ENCODE peak calls at places on chromosomes 5 and 9, in five cellular contexts. O, P, T, N and E are unnamed samples. For H3K4me1, the result is how much of the 10 kb centered on the place peaks cover.

GRCh38 chr9:81964216-81965171 is 21.2 kb downstream of the SPATA31D3 start:
- DNase-seq in O (no peak), P (no peak), T (no peak), N (no peak), E (no peak)

GRCh38 chr9:31677415-31677814 is 707.0 kb upstream of the ACO1 start:
- DNase-seq in O (no peak), P (no peak), T (no peak), N (no peak), E (no peak)

GRCh38 chr5:176133877-176134276 is 104.3 kb upstream of the SIMC1 start:
- DNase-seq in O (peak), P (no peak), T (no peak), N (no peak), E (no peak)

GRCh38 chr5:34709861-34710673 is 53.9 kb downstream of the RAI14 start:
- DNase-seq in O (no peak), P (no peak), T (no peak), N (no peak), E (no peak)

GRCh38 chr9:89461302-89461701 is 36.6 kb downstream of the SEMA4D start:
- DNase-seq in O (no peak), P (no peak), T (no peak), N (no peak), E (no peak)

GRCh38 chr9:77978086-77978781 is 53.4 kb downstream of the GNAQ start:
- DNase-seq in O (no peak), P (no peak), T (no peak), N (no peak), E (no peak)

GRCh38 chr5:159909126-159909525 is 7.2 kb upstream of the ADRA1B start:
- DNase-seq in O (no peak), P (no peak), T (no peak), N (no peak), E (no peak)

GRCh38 chr9:135607401-135608293 is 31.7 kb downstream of the GLT6D1 start:
- DNase-seq in O (no peak), P (no peak), T (no peak), N (no peak), E (no peak)

GRCh38 chr5:68464424-68464823 is 248.9 kb downstream of the PIK3R1 start:
- DNase-seq in O (no peak), P (peak), T (no peak), N (no peak), E (no peak)

GRCh38 chr5:90824436-90824835 is 265.8 kb downstream of the ADGRV1 start:
- DNase-seq in O (no peak), P (no peak), T (no peak), N (no peak), E (no peak)

GRCh38 chr5:132839426-132840301 is 9.2 kb upstream of the SHROOM1 start:
- DNase-seq in O (no peak), P (no peak), T (no peak), N (no peak), E (no peak)

GRCh38 chr9:16628421-16628820 is 242.0 kb downstream of the BNC2 start:
- DNase-seq in O (no peak), P (no peak), T (no peak), N (no peak), E (no peak)

GRCh38 chr9:128902351-128903078 is 18.3 kb upstream of the PHYHD1 start:
- DNase-seq in O (peak), P (peak), T (no peak), N (no peak), E (peak)

GRCh38 chr9:123834218-123834906 is 95.6 kb downstream of the DENND1A start:
- DNase-seq in O (no peak), P (no peak), T (peak), N (no peak), E (no peak)

GRCh38 chr9:34541540-34541939 is 18.8 kb upstream of the ENHO start:
- DNase-seq in O (no peak), P (no peak), T (no peak), N (no peak), E (no peak)

GRCh38 chr5:161751265-161751664 is 65.7 kb downstream of the GABRA6 start:
- DNase-seq in O (no peak), P (no peak), T (no peak), N (no peak), E (no peak)

GRCh38 chr9:131419716-131420115 is 25.8 kb downstream of the PRRC2B start:
- DNase-seq in O (no peak), P (no peak), T (no peak), N (no peak), E (no peak)

GRCh38 chr5:73378070-73378469 is 70.5 kb downstream of the FOXD1 start:
- DNase-seq in O (no peak), P (no peak), T (no peak), N (no peak), E (no peak)

GRCh38 chr5:65292196-65292595 is 189.5 kb downstream of the ADAMTS6 start:
- DNase-seq in O (no peak), P (no peak), T (no peak), N (no peak), E (no peak)

GRCh38 chr5:65288657-65289056 is 193.1 kb downstream of the ADAMTS6 start:
- DNase-seq in O (no peak), P (no peak), T (no peak), N (no peak), E (no peak)

DNA sequence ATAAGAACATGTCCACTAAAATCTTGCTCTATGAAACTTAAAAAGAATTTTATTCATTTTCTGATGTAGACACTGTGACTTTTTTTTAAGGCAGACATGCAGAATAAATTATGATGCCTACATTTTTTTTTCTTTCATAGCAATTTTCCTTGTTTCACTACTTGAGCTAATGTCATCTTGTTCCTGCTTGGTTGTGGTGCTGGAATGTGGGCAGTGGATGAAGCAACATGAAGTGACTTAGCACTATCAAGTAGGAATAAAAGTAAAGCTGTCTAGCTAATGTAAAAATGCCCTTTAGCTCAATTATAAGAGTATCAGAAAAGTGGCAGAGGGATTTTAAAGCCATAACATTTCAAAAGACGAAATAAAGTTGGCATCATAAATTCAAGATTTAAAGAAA is 191.0 kb downstream of the ADAMTS6 start:
- DNase-seq in O (no peak), P (no peak), T (no peak), N (no peak), E (no peak)
- H3K4me1 ChIP-seq in O (under half), P (under half), T (under half), N (under half), E (under half)

GRCh38 chr5:55933377-55934116 is 61.2 kb downstream of the IL6ST start:
- DNase-seq in O (no peak), P (no peak), T (no peak), N (no peak), E (no peak)

GRCh38 chr5:55935371-55935770 is 59.4 kb downstream of the IL6ST start:
- DNase-seq in O (no peak), P (no peak), T (no peak), N (no peak), E (no peak)

GRCh38 chr5:55932700-55933099 is 62.1 kb downstream of the IL6ST start:
- DNase-seq in O (no peak), P (no peak), T (no peak), N (no peak), E (no peak)

GRCh38 chr5:55934720-55935119 is 60.0 kb downstream of the IL6ST start:
- DNase-seq in O (no peak), P (no peak), T (no peak), N (no peak), E (no peak)

DNA sequence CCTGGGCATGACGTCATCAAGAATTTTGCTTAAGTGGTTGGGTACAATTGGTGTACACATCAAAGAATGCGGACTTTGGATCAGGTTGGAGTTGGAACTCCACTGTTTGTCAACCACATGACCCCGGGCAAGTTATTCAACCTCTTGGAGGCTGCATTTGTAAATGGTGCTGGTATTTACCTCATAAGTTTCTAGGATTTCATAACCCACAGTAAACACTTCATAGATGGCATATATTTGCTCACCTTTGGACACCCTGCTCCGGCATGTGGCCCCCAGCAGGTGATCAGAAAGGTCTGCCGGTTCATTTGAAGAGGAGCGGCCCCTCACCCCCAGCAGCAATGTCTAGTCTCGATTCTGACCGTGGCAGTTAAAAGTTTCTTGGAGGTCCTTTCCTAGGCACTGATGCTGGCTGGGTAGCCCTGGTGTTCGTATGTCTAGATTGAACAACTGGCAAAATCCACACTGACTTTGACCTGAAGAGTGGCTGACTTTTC is 60.6 kb downstream of the IL6ST start:
- DNase-seq in O (no peak), P (no peak), T (no peak), N (no peak), E (no peak)
- H3K27ac ChIP-seq in O (no peak), P (no peak), T (no peak), N (no peak), E (no peak)

GRCh38 chr9:28389411-28389810 is 816.1 kb upstream of the C9orf72 start:
- DNase-seq in O (no peak), P (no peak), T (no peak), N (no peak), E (no peak)
- H3K4me3 ChIP-seq in O (no peak), P (no peak), T (no peak), N (no peak), E (no peak)

DNA sequence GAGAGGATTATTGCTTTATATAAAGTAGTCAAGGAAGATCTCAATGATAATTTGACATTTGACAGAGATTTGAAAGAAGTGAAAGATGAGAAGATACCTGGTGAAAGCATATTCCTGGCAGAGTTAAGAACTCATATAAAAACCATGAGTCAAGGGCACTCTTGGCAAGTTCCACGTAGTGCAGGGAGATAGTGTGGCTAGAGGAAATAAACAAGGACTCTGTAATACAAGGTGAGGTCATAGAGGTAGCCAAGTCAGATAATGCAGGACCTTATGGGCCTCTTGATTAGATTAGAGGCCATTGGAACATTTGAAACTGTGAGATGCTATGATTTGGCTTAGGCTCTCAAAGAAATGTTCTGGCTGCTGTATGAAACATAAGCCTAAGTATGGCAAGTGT is 72.3 kb downstream of the HCN1 start:
- DNase-seq in O (no peak), P (no peak), T (no peak), N (no peak), E (no peak)
- H3K4me1 ChIP-seq in O (under half), P (under half), T (under half), N (under half), E (under half)

GRCh38 chr9:130191749-130192120 is 19.5 kb downstream of the NCS1 start:
- DNase-seq in O (no peak), P (peak), T (no peak), N (no peak), E (no peak)
- H3K27ac ChIP-seq in O (no peak), P (peak), T (no peak), N (no peak), E (no peak)

DNA sequence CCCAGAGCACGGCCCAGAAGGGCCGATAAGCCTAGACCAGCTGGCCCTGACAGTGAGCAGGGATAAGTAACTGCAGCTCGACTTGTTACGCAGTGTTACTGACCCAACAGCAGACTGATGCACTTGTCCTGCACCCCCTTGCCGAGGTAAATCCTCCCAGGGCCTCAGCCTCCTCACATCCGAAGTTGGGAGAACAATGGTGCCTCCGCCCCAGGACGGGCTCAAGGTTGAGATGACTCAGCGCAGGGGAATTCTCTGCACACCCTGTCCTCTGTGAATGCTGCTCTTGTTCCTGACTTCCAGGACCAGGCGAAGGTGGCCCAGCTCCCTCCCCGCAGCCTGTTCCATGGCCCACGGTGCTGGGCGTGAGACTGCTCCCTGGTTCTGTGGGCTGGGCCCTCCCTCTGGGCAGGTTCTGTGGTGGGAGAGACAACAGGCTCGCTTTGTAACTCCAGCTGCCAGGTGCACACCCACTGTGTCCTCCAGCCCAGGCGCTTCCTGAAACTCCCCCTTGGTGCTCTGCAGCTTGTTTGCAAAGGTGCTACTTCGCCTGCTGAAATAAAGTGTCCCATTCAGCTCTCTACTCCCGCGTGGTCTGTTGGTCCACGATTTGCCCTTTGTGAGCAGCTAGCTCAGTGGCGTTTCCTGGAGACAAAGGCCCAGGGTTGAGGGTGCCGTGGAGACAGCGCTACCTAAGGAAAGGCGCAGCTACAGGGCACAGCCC is 40.1 kb upstream of the SLC6A19 start:
- DNase-seq in O (no peak), P (no peak), T (no peak), N (peak), E (peak)
- H3K4me3 ChIP-seq in O (no peak), P (no peak), T (peak), N (no peak), E (no peak)

DNA sequence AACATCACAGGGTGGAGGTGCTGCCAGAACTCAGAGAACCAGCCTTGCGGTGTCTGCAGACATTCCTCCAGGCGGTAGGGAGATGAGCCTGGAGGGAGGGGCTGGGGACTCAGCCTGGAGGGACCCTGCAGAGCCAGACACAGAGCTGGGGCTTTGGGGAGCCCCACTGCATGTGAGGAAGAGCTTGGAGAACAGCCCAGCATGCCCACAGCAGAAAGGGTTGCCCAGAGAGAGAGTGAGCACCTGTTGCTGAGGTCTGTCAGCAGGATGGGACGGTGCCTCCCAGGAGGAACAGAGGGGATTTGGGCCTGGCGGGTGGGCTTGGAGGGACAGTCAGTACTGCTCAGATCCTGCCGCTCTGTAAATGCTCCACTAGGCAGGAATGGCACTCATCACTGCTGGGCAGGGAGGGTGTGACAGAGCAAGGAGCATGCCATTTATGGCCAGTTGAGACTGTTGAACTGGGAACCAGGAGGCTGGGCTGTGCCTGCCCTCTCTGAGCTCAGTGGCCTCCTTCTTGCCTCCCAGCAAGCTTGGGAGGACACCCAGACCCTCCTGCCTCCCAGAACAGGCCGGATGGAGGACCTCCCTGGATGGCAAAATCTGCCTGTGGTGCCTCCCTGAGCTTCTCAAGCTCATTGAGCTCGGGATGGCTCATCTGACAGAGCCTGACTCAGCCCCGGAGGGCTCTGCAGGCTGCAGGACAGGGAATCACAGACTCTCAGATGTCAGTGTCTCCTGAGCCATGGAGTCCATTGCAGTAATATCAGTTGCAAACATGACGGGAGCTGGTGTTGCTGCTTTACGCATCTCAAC is 828 bp upstream of the HRCT1 start:
- DNase-seq in O (no peak), P (peak), T (no peak), N (no peak), E (no peak)
- H3K4me1 ChIP-seq in O (half or more), P (half or more), T (under half), N (under half), E (under half)

DNA sequence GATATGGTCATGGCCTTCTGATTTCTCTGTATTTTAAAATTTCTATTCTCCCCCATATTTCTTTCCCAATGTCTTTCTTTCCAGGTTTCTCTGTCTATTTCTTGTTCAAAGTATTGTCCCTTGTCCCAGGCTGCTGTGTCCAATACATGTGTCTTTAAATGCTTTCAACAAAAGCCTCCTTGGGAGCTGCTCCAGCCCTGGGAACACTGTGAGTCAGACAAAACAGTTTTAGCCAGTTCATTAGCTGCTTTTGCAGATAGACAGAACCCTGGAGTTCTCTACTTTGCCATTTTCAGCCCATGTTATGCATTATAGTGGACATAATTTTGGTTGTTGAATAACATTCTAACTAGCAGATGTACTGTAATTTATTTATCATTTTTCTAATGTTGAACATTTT is 20.5 kb upstream of the JAK2 start:
- DNase-seq in O (no peak), P (no peak), T (peak), N (no peak), E (no peak)
- H3K27ac ChIP-seq in O (no peak), P (no peak), T (no peak), N (peak), E (no peak)

GRCh38 chr5:51387854-51388320 is 4.6 kb downstream of the ISL1 start:
- DNase-seq in O (no peak), P (no peak), T (no peak), N (no peak), E (no peak)
- H3K4me3 ChIP-seq in O (no peak), P (no peak), T (no peak), N (no peak), E (no peak)